ENCODE peak calls at places on chromosomes 12 and 14, in five cellular contexts. E is GM12878, P is SK-N-SH, O is BE2C, Q is left ventricle myocardium inferior. N is an unnamed sample.

GRCh38 chr12:108551556-108551955 is 9.4 kb downstream of the SART3 start:
- DNase-seq in E (no peak), P (no peak), O (no peak), Q (no peak), N (no peak)

GRCh38 chr12:21615441-21615840 is 10.8 kb upstream of the GYS2 start:
- DNase-seq in E (no peak), P (no peak), O (no peak), Q (no peak), N (no peak)

GRCh38 chr12:52437508-52437907 is 3.3 kb upstream of the KRT75 start:
- DNase-seq in E (no peak), P (no peak), O (no peak), Q (no peak), N (no peak)

GRCh38 chr12:96617178-96617577 is 127.8 kb downstream of the CFAP54 start:
- DNase-seq in E (no peak), P (no peak), O (no peak), Q (no peak), N (no peak)

GRCh38 chr14:23539209-23539866 is 12.2 kb downstream of the ZFHX2 start:
- DNase-seq in E (no peak), P (peak), O (peak), Q (no peak), N (no peak)

GRCh38 chr14:64337901-64338615 is 43.9 kb upstream of the ESR2 start:
- DNase-seq in E (no peak), P (peak), O (peak), Q (no peak), N (peak)

GRCh38 chr12:57089259-57090245 is 638 bp downstream of the NAB2 start:
- DNase-seq in E (no peak), P (peak), O (peak), Q (peak), N (no peak)

GRCh38 chr12:93113317-93114006 is 184.4 kb upstream of the EEA1 start:
- DNase-seq in E (no peak), P (no peak), O (no peak), Q (peak), N (no peak)

GRCh38 chr12:22543246-22544037 is 900 bp downstream of the C2CD5 start:
- DNase-seq in E (peak), P (no peak), O (peak), Q (peak), N (no peak)

GRCh38 chr14:100558226-100558625 is 29.0 kb downstream of the BEGAIN start:
- DNase-seq in E (no peak), P (no peak), O (no peak), Q (no peak), N (no peak)

GRCh38 chr14:99548871-99549270 is 55.1 kb downstream of the CCDC85C start:
- DNase-seq in E (no peak), P (no peak), O (no peak), Q (no peak), N (no peak)

GRCh38 chr12:2739832-2740641 is 54.7 kb upstream of the FKBP4 start:
- DNase-seq in E (no peak), P (peak), O (peak), Q (no peak), N (peak)

GRCh38 chr14:68099348-68100045 is 279.9 kb downstream of the RAD51B start:
- DNase-seq in E (no peak), P (no peak), O (no peak), Q (no peak), N (no peak)

GRCh38 chr12:123938679-123939480 is 33.8 kb downstream of the CCDC92 start:
- DNase-seq in E (no peak), P (peak), O (peak), Q (no peak), N (no peak)

GRCh38 chr12:89448951-89449371 is 75.6 kb downstream of the GALNT4 start:
- DNase-seq in E (no peak), P (no peak), O (no peak), Q (no peak), N (no peak)

GRCh38 chr12:9773216-9773877 is 12.6 kb upstream of the CD69 start:
- DNase-seq in E (no peak), P (no peak), O (no peak), Q (no peak), N (no peak)

GRCh38 chr14:88995437-88996198 is 171.2 kb downstream of the TTC8 start:
- DNase-seq in E (no peak), P (no peak), O (no peak), Q (no peak), N (no peak)

GRCh38 chr14:99118046-99118721 is 153.8 kb downstream of the BCL11B start:
- DNase-seq in E (no peak), P (peak), O (no peak), Q (no peak), N (no peak)

GRCh38 chr14:96096639-96097610 is 57.8 kb downstream of the C14orf132 start:
- DNase-seq in E (no peak), P (no peak), O (no peak), Q (no peak), N (no peak)

GRCh38 chr14:73227812-73228781 is 9.2 kb upstream of the PAPLN start:
- DNase-seq in E (no peak), P (peak), O (peak), Q (peak), N (no peak)

GRCh38 chr14:73958591-73958990 is 8.5 kb downstream of the COQ6 start:
- DNase-seq in E (no peak), P (no peak), O (no peak), Q (no peak), N (no peak)

DNA sequence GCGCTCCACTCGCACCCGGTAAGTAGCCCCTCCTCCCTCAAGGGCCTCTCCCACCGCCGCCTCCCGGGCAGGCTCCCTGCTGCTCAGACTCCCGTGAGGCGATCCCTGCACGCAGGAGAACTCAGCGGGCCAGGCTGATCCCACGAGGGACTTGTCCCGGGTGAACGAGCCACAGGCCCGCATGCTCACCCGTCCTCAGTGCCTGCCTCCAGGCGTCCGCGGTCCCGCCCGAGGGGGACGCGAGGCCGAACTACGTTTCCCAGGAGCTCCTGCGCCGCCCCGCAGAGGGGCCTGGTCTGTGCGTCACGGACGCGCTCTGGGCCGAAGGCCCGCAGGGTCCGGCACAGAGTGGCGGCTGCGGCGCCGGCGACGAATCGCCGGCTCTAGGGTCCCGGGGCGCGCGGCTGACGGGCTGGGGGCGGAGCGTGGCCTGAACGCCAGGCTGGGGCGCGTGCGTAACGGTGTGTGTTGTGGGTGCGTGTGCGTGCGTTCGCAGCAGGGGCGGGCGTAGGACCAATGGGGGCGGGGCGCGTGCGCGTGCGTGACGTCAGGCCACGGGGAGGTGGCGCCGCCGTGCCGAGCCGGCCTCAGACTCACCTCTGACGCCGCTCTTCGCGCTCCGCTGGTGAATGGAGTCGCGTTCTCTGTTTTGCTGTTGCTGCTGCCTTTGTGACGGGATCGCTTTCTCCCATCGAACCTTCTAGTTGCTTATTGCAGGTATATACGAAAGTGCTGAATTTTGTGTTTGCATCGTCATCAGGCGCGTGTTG is at the start of the genes ZNF10 and ZNF891:
- DNase-seq in E (peak), P (peak), O (peak), Q (peak), N (peak)
- TF ChIP-seq CTCF in E (no peak), P (no peak), O (no peak), Q (no peak), N (no peak)

DNA sequence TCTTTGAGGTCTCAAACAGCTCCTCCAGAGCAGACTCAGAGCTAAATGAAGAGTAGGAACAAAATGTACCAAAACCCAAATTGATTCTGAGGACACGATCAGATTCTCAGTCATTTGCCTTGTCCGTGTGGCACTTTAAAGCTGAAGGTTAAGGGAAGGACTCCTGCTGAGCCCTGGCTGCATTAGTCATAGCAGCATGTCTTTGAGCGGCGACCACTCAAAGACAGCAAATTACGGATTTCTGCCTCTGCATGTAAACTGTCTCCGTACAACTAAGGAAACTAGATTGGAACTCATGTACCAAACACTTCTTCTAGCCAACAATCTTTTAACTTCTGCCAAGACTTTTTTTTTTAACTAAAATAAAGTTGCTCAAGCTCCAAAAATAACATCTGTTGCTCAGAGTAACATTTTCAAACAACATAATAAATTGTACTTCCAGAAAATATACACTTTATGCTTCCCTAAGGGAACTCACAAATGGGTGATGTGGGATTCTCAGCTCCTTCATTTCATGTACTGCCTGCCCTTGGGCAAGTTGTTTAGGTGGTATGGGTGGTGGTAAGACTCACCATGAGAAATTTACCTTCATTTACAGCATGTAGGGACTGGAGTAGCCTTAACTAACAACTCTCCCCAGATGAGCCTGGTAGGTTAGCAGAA is 56.1 kb downstream of the RERG start:
- DNase-seq in E (no peak), P (no peak), O (no peak), Q (no peak), N (no peak)
- H3K4me3 ChIP-seq in E (no peak), P (no peak), O (no peak), Q (no peak), N (no peak)

GRCh38 chr12:62249419-62249818 is 10.8 kb upstream of the USP15 start:
- DNase-seq in E (no peak), P (no peak), O (no peak), Q (no peak), N (no peak)

GRCh38 chr12:62247242-62247641 is 13.0 kb upstream of the USP15 start:
- DNase-seq in E (no peak), P (no peak), O (no peak), Q (no peak), N (no peak)

GRCh38 chr12:62247646-62248045 is 12.6 kb upstream of the USP15 start:
- DNase-seq in E (no peak), P (no peak), O (no peak), Q (no peak), N (no peak)

GRCh38 chr12:62250671-62251608 is 9.3 kb upstream of the USP15 start:
- DNase-seq in E (peak), P (no peak), O (no peak), Q (no peak), N (no peak)

GRCh38 chr12:62248873-62249272 is 11.3 kb upstream of the USP15 start:
- DNase-seq in E (no peak), P (no peak), O (no peak), Q (no peak), N (no peak)
- TF ChIP-seq CTCF in E (no peak), P (no peak), O (no peak), Q (no peak), N (no peak)

DNA sequence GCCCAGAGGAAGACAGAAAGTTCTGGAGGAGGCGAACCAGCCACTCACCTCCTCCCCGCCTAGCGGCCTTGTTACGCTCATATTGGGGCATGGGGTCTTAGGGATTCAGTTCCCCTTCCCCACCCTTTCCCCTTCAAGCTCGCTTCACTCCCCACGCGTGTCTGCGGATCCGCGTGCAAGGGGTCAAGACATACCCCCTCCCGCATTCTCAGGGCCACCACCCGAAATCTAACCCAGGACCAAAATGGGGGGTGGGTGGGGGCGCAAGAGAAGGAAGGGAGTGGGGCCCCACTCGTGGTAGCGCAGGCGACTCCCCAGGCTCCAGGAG is 576 bp upstream of the RFX4 start:
- DNase-seq in E (no peak), P (peak), O (no peak), Q (no peak), N (no peak)
- H3K4me3 ChIP-seq in E (no peak), P (no peak), O (no peak), Q (peak), N (no peak)

DNA sequence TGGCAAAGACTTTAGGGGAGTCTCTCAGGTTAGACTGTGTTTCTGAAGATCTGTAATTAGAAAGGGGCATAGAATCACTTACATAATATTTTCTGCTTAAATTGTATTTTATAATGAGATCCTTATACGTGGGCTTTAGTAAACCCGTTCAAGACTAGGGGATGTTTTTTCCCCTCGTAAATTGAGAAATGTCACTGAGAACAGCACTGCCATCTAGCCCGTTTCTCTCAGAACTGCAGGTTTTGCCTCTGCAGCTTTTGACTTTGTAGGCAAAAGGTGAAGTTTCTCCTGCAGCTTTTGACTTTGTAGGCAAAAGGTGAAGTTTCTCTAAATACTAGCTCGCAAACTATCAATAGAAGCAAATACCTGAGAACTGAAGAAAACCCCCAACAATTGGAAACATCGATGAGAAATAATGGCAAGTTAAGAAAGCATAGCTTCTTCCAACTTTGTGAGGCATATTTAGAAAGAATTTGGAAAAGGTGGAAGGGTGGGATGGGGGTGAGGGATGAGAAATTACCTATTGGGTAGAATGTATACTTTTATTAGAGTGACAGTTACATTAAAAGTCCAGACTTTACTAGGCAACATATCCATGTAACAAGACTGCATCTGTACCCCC is 9.9 kb upstream of the ASPG start:
- DNase-seq in E (no peak), P (peak), O (peak), Q (no peak), N (no peak)
- TF ChIP-seq CTCF in E (peak), P (peak), O (peak), Q (peak), N (peak)

DNA sequence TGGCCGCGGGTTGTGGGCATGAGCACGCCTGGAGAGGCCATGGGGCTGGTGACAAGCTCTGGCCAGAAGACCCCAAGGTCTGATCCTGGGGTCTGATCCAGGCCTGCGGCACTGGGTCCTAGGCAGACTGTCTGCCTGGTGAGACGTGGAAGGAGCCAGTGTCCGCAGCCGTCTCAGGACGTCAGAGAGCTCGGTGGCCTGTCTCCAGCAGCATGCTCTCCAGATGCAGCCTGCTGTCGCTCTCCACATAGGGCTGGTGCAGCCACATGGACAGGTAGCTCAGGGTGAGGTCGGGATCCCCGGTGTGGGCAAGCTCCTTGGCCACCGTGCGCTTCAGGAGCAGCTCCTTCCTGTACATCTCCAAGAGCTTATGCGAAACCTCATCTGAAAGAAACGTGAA is 14.3 kb downstream of the CINP start:
- DNase-seq in E (no peak), P (no peak), O (no peak), Q (no peak), N (no peak)
- H3K4me3 ChIP-seq in E (no peak), P (no peak), O (no peak), Q (no peak), N (no peak)